ENCODE peak calls at places on chromosomes 11 and 22, in five cellular contexts. One of them, this sample, is unnamed.

GRCh38 chr11:123797065-123797940 is 8.8 kb downstream of the OR6M1 start:
- DNase-seq in hepatocyte: peak; percentile 52
- DNase-seq in fibroblast of lung: no peak
- DNase-seq in GM12865: no peak
- DNase-seq in body of pancreas: peak; percentile 90
- DNase-seq in this sample: no peak

GRCh38 chr11:132142554-132142953 is 772.1 kb downstream of the NTM start:
- DNase-seq in hepatocyte: no peak
- DNase-seq in fibroblast of lung: no peak
- DNase-seq in GM12865: no peak
- DNase-seq in body of pancreas: no peak
- DNase-seq in this sample: no peak

GRCh38 chr11:44316388-44317240 is 6.7 kb upstream of the ALX4 start:
- DNase-seq in hepatocyte: no peak
- DNase-seq in fibroblast of lung: no peak
- DNase-seq in GM12865: no peak
- DNase-seq in body of pancreas: peak; percentile 30
- DNase-seq in this sample: no peak

GRCh38 chr22:21734540-21735197 is 925 bp downstream of the YPEL1 start:
- DNase-seq in hepatocyte: no peak
- DNase-seq in fibroblast of lung: no peak
- DNase-seq in GM12865: peak; percentile 34
- DNase-seq in body of pancreas: peak; percentile 19
- DNase-seq in this sample: no peak

GRCh38 chr11:89540826-89541225 is 49.7 kb upstream of the NOX4 start:
- DNase-seq in hepatocyte: no peak
- DNase-seq in fibroblast of lung: no peak
- DNase-seq in GM12865: no peak
- DNase-seq in body of pancreas: no peak
- DNase-seq in this sample: no peak

GRCh38 chr11:34012734-34013133 is 38.8 kb upstream of the CAPRIN1 start:
- DNase-seq in hepatocyte: no peak
- DNase-seq in fibroblast of lung: no peak
- DNase-seq in GM12865: no peak
- DNase-seq in body of pancreas: no peak
- DNase-seq in this sample: no peak

GRCh38 chr11:43238341-43238740 is 73.5 kb upstream of the API5 start:
- DNase-seq in hepatocyte: no peak
- DNase-seq in fibroblast of lung: no peak
- DNase-seq in GM12865: no peak
- DNase-seq in body of pancreas: no peak
- DNase-seq in this sample: no peak

GRCh38 chr22:48870436-48870835 is 957.2 kb downstream of the BRD1 start:
- DNase-seq in hepatocyte: no peak
- DNase-seq in fibroblast of lung: no peak
- DNase-seq in GM12865: no peak
- DNase-seq in body of pancreas: no peak
- DNase-seq in this sample: no peak

GRCh38 chr11:95977534-95978174 is 53.7 kb upstream of the MTMR2 start:
- DNase-seq in hepatocyte: no peak
- DNase-seq in fibroblast of lung: peak; percentile 82
- DNase-seq in GM12865: no peak
- DNase-seq in body of pancreas: no peak
- DNase-seq in this sample: no peak

GRCh38 chr11:70145841-70146240 is 57.3 kb upstream of the FADD start:
- DNase-seq in hepatocyte: no peak
- DNase-seq in fibroblast of lung: no peak
- DNase-seq in GM12865: no peak
- DNase-seq in body of pancreas: no peak
- DNase-seq in this sample: no peak

GRCh38 chr11:57081356-57081755 is 92.6 kb downstream of the OR5AK2 start:
- DNase-seq in hepatocyte: no peak
- DNase-seq in fibroblast of lung: no peak
- DNase-seq in GM12865: no peak
- DNase-seq in body of pancreas: no peak
- DNase-seq in this sample: no peak

GRCh38 chr11:125768256-125769046 is 10.2 kb downstream of the PATE2 start:
- DNase-seq in hepatocyte: no peak
- DNase-seq in fibroblast of lung: no peak
- DNase-seq in GM12865: no peak
- DNase-seq in body of pancreas: no peak
- DNase-seq in this sample: no peak

GRCh38 chr11:34342008-34342533 is 15.7 kb downstream of the ABTB2 start:
- DNase-seq in hepatocyte: peak; percentile 53
- DNase-seq in fibroblast of lung: peak; percentile 79
- DNase-seq in GM12865: no peak
- DNase-seq in body of pancreas: no peak
- DNase-seq in this sample: no peak

GRCh38 chr11:119161871-119162270 is 6.7 kb upstream of the NLRX1 start:
- DNase-seq in hepatocyte: no peak
- DNase-seq in fibroblast of lung: no peak
- DNase-seq in GM12865: no peak
- DNase-seq in body of pancreas: no peak
- DNase-seq in this sample: no peak

GRCh38 chr11:126318642-126319373 is 14.9 kb downstream of the DCPS start:
- DNase-seq in hepatocyte: peak; percentile 75
- DNase-seq in fibroblast of lung: peak; percentile 97
- DNase-seq in GM12865: peak; percentile 74
- DNase-seq in body of pancreas: no peak
- DNase-seq in this sample: peak; percentile 89

GRCh38 chr22:45867118-45867905 is 109.7 kb downstream of the WNT7B start:
- DNase-seq in hepatocyte: peak; percentile 62
- DNase-seq in fibroblast of lung: no peak
- DNase-seq in GM12865: no peak
- DNase-seq in body of pancreas: peak; percentile 29
- DNase-seq in this sample: no peak
- TF ChIP-seq CTCF in hepatocyte: peak; percentile 23
- TF ChIP-seq CTCF in fibroblast of lung: peak; percentile 8
- TF ChIP-seq CTCF in GM12865: no peak
- TF ChIP-seq CTCF in body of pancreas: no peak
- TF ChIP-seq CTCF in this sample: no peak

GRCh38 chr11:2384723-2385041 is 7.6 kb downstream of the CD81 start:
- DNase-seq in hepatocyte: no peak
- DNase-seq in fibroblast of lung: no peak
- DNase-seq in GM12865: peak; percentile 45
- DNase-seq in body of pancreas: no peak
- DNase-seq in this sample: no peak
- H3K4me3 ChIP-seq in hepatocyte: no peak overlapping the region
- H3K4me3 ChIP-seq in fibroblast of lung: no peak overlapping the region
- H3K4me3 ChIP-seq in GM12865: peak overlapping the region; percentile 61
- H3K4me3 ChIP-seq in body of pancreas: no peak overlapping the region
- H3K4me3 ChIP-seq in this sample: no peak overlapping the region

DNA sequence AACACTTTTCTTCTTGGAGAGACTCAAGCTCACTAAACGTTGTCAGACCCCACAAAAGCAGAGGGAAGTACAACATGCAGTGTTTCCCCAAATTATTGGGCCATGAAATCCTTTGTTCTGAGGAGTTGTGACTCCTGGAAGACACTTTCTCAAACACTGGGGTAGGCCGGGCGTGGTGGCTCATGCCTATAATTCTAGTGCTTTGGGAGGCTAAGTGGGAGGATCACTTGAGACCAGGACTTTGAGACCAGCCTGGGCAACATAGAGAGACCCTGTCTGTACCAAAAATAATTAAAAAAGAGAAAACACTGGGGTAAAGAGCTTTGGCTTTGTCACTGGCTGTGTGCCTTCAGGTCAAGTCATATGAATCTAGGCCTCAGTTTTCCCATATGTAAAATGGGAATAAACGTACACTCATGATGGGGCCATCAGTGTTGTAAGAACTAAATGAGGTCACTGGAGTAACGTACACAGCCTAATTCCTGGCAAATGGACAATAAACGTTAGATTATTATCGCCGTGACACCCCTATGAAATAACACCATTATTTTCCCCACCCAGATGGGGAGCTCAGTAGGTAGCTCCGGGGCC is 92.0 kb downstream of the RRM1 start:
- DNase-seq in hepatocyte: no peak
- DNase-seq in fibroblast of lung: no peak
- DNase-seq in GM12865: no peak
- DNase-seq in body of pancreas: no peak
- DNase-seq in this sample: no peak
- TF ChIP-seq CTCF in hepatocyte: no peak
- TF ChIP-seq CTCF in fibroblast of lung: no peak
- TF ChIP-seq CTCF in GM12865: no peak
- TF ChIP-seq CTCF in body of pancreas: no peak
- TF ChIP-seq CTCF in this sample: no peak

DNA sequence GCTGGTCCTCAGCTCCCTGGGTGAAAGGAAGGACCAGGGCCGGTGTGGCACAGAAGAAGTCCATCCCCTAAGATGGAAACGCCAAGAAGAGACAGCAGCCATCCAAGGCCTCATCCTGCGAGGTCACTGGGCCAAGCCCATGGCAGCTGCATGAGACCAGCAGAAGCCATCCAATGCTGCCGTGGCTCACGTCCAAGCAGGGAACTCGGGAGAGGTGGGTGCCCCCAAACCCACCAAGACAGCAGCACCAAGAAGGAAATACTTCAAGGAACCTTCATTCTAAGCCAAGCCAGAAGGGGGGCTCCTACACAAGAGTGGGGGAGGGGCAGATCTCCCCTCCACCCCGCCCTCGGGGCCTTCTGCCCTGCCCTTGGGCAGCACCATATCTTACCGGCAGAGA is 49.6 kb downstream of the IGSF9B start:
- DNase-seq in hepatocyte: no peak
- DNase-seq in fibroblast of lung: no peak
- DNase-seq in GM12865: no peak
- DNase-seq in body of pancreas: no peak
- DNase-seq in this sample: no peak
- H3K4me3 ChIP-seq in hepatocyte: no peak overlapping the region
- H3K4me3 ChIP-seq in fibroblast of lung: no peak overlapping the region
- H3K4me3 ChIP-seq in GM12865: no peak overlapping the region
- H3K4me3 ChIP-seq in body of pancreas: no peak overlapping the region
- H3K4me3 ChIP-seq in this sample: no peak overlapping the region

DNA sequence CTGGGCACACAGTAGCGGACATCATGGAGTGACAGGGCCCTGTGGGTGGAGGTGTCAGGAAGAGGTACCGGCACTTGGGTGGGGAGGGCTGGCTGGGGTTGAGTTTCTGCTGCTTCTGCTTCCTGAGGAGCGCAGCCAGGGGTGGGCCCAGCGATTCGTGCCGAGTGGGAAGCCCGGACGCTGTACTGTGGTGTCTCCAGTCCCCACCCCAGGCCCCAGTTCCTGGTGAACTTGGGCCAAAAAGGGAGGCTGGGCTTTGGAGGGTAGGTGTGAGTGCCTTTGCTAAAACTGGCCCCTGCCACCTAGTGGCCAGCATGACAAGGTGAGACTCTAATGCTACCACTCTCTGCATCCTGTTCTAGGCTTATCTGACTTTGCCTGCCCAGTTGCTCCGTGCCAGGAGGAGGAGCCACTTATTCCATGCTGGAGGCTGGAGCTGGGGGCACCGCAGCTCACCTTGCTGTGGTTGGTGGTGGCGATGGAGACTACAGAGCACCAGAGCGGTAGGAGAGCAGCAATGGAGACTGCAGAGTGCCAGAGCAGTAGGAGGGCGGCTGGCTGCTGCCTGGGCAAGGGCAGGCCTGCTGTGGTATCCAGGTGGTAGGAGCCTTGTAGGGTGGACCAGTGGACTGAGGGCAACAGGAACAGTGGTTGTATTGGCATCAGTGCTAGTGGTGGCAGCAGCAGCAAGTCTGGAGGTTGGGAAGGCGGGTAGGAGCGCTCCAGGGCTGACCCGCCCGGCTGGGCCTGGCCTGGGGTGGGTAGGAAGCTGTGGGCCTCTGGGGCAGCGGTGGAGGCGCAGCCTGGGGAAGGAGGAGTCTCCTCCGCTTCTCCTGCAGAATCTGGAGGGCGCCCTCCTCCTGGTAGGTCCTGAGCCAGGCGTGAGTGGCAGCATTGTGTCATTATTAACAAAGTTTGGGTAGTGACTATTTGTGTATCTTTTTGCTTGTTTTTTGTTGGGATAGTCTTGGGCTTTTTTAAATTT is 2.2 kb upstream of the RFPL2 start:
- DNase-seq in hepatocyte: peak; percentile 39
- DNase-seq in fibroblast of lung: peak; percentile 6
- DNase-seq in GM12865: peak; percentile 54
- DNase-seq in body of pancreas: peak; percentile 58
- DNase-seq in this sample: no peak
- TF ChIP-seq CTCF in hepatocyte: peak; percentile 37
- TF ChIP-seq CTCF in fibroblast of lung: peak; percentile 28
- TF ChIP-seq CTCF in GM12865: peak; percentile 67
- TF ChIP-seq CTCF in body of pancreas: peak; percentile 33
- TF ChIP-seq CTCF in this sample: peak; percentile 58

GRCh38 chr22:50677493-50678217 is 5.0 kb downstream of the SHANK3 start:
- DNase-seq in hepatocyte: peak; percentile 4
- DNase-seq in fibroblast of lung: no peak
- DNase-seq in GM12865: no peak
- DNase-seq in body of pancreas: no peak
- DNase-seq in this sample: no peak
- H3K4me3 ChIP-seq in hepatocyte: no peak overlapping the region
- H3K4me3 ChIP-seq in fibroblast of lung: no peak overlapping the region
- H3K4me3 ChIP-seq in GM12865: no peak overlapping the region
- H3K4me3 ChIP-seq in body of pancreas: no peak overlapping the region
- H3K4me3 ChIP-seq in this sample: no peak overlapping the region